ENCODE peak calls at places on chromosome 18, in six cellular contexts. O is T-helper 1 cell; X is iris pigment epithelial cell; Q is stimulated activated CD4-positive, alpha-beta T cell treated with anti-CD3 and anti-CD28 coated beads, Interleukin-2, amount 100 ng/mL, for 48 hours; S is effector memory CD8-positive, alpha-beta T cell; C is mesenchymal stem cell. H is an unnamed sample.
A peak's percentile ranks its signal among the peaks of the same experiment; 100 is the strongest.

GRCh38 chr18:61333746-61334490 is 688 bp downstream of the CDH20 start:
- DNase-seq in O (no peak), X (peak; percentile 34), Q (no peak), S (no peak), C (peak; percentile 18), H (no peak)

GRCh38 chr18:69233465-69234054 is 167.1 kb upstream of the DOK6 start:
- DNase-seq in O (no peak), X (peak; percentile 5), Q (no peak), S (no peak), C (no peak), H (no peak)

GRCh38 chr18:13389491-13390131 is 171.1 kb downstream of the LDLRAD4 start:
- DNase-seq in O (no peak), X (no peak), Q (no peak), S (no peak), C (no peak), H (no peak)

GRCh38 chr18:23226386-23226785 is 91.1 kb downstream of the CABLES1 start:
- DNase-seq in O (no peak), X (peak; percentile 73), Q (no peak), S (no peak), C (peak; percentile 57), H (no peak)

GRCh38 chr18:36600548-36600947 is 228.3 kb downstream of the TPGS2 start:
- DNase-seq in O (no peak), X (no peak), Q (no peak), S (no peak), C (no peak), H (no peak)

GRCh38 chr18:10015941-10016819 is 102.4 kb downstream of the VAPA start:
- DNase-seq in O (no peak), X (peak; percentile 93), Q (no peak), S (no peak), C (peak; percentile 99), H (no peak)

GRCh38 chr18:67519582-67519981 is 3.1 kb upstream of the DSEL start:
- DNase-seq in O (no peak), X (peak; percentile 92), Q (no peak), S (no peak), C (peak; percentile 79), H (no peak)

GRCh38 chr18:26453370-26454030 is 94.9 kb downstream of the KCTD1 start:
- DNase-seq in O (no peak), X (no peak), Q (no peak), S (no peak), C (no peak), H (no peak)

H was measured in small intestine.